ENCODE peak calls at places on chromosomes 16 and 17, in five cellular contexts. M is T-helper 9 cell; J is NCI-H2081; W is stimulated activated naive CD8-positive, alpha-beta T cell treated with anti-CD3 and anti-CD28 coated beads, Interleukin-15, Interleukin-2, amounts not matched to agents 100 U/mL and 50 U/mL, for 24 hours; N is kidney glomerular epithelial cell. K is an unnamed sample.
A peak's percentile ranks its signal among the peaks of the same experiment; 100 is the strongest.

GRCh38 chr17:44892250-44892649 is 7.0 kb downstream of the EFTUD2 start:
- DNase-seq in M (no peak), W (no peak), N (no peak), J (peak; percentile 7), K (no peak)

GRCh38 chr17:39717660-39718059 is 12.7 kb downstream of the MIEN1 start:
- DNase-seq in W (no peak), N (no peak), J (no peak), M (no peak), K (no peak)

GRCh38 chr17:18963126-18964017 is 11.4 kb downstream of the SLC5A10 start:
- DNase-seq in N (no peak), M (no peak), J (no peak), W (peak; percentile 42), K (no peak)

GRCh38 chr16:75289189-75289588 is 37.8 kb upstream of the BCAR1 start:
- DNase-seq in W (no peak), M (no peak), N (no peak), J (no peak), K (no peak)

GRCh38 chr16:64983983-64984382 is 137.9 kb downstream of the CDH11 start:
- DNase-seq in N (peak; percentile 85), M (no peak), J (peak; percentile 60), W (peak; percentile 6), K (no peak)

GRCh38 chr16:22191966-22192260 is 14.2 kb upstream of the EEF2K start:
- DNase-seq in J (no peak), W (peak; percentile 55), N (no peak), M (no peak), K (peak; percentile 54)

GRCh38 chr16:87461466-87461975 is 31.3 kb downstream of the ZCCHC14 start:
- DNase-seq in W (peak; percentile 17), N (peak; percentile 83), M (no peak), J (peak; percentile 89), K (peak; percentile 59)

GRCh38 chr16:27475561-27475960 is 73.6 kb downstream of the IL21R start:
- DNase-seq in W (no peak), J (no peak), N (peak; percentile 96), M (no peak), K (no peak)

GRCh38 chr17:79607941-79608728 is 2.7 kb downstream of the RBFOX3 start:
- DNase-seq in J (no peak), N (no peak), W (peak; percentile 16), M (no peak), K (peak; percentile 29)

GRCh38 chr17:4499431-4500187 is 928 bp downstream of the SPNS2 start:
- DNase-seq in M (no peak), N (no peak), W (no peak), J (no peak), K (peak; percentile 18)

GRCh38 chr16:85483424-85483823 is 129.7 kb upstream of the GSE1 start:
- DNase-seq in W (no peak), J (peak; percentile 61), N (no peak), M (no peak), K (no peak)

GRCh38 chr16:76450890-76451289 is 173.7 kb downstream of the CNTNAP4 start:
- DNase-seq in N (no peak), J (no peak), M (no peak), W (no peak), K (no peak)

GRCh38 chr17:2362016-2362415 is 24.7 kb downstream of the SGSM2 start:
- DNase-seq in J (no peak), N (no peak), W (no peak), M (no peak), K (no peak)

GRCh38 chr16:57634171-57634570 is 5.7 kb downstream of the ADGRG1 start:
- DNase-seq in M (no peak), W (no peak), J (no peak), N (no peak), K (no peak)

GRCh38 chr17:36978810-36979584 is 30.2 kb downstream of the AATF start:
- DNase-seq in M (no peak), J (no peak), W (no peak), N (peak; percentile 1), K (no peak)

GRCh38 chr16:6918661-6919060 is 414.0 kb upstream of the RBFOX1 start:
- DNase-seq in N (no peak), J (no peak), M (no peak), W (no peak), K (no peak)

K was measured in activated naive CD4-positive, alpha-beta T cell treated with anti-CD3 and anti-CD28 coated beads for 36 hours.